ENCODE peak calls at places on chromosome 19, in nine cellular contexts. M is fibroblast of the conjunctiva; G is lower leg skin; Y is activated effector memory CD4-positive, alpha-beta T cell treated with Interleukin-2 at 50 U/mL for 16 hours; K is stimulated activated CD8-positive, alpha-beta memory T cell treated with anti-CD3 and anti-CD28 coated beads, Interleukin-7, amount 100 ng/mL, for 4 hours; F is DMS53; S is cardiac muscle cell; C is H9; V is stromal cell of bone marrow. T is an unnamed sample.

GRCh38 chr19:3575260-3575741 is 2.6 kb downstream of the HMG20B start:
- DNase-seq in M (no peak), G (no peak), Y (no peak), K (no peak), F (peak), S (no peak), C (peak), V (no peak), T (peak)

GRCh38 chr19:31317098-31317497 is 32.1 kb downstream of the TSHZ3 start:
- DNase-seq in M (no peak), G (no peak), Y (no peak), K (no peak), F (no peak), S (no peak), C (no peak), V (no peak), T (no peak)

GRCh38 chr19:28065026-28065425 is 1147.9 kb downstream of the UQCRFS1 start:
- DNase-seq in M (no peak), G (no peak), Y (no peak), K (no peak), F (no peak), S (no peak), C (no peak), V (no peak), T (no peak)

GRCh38 chr19:56692496-56692895 is 20.9 kb upstream of the ZNF835 start:
- DNase-seq in M (no peak), G (no peak), Y (no peak), K (no peak), F (peak), S (no peak), C (no peak), V (no peak), T (no peak)

GRCh38 chr19:55251296-55252081 is 7.3 kb downstream of the PPP6R1 start:
- DNase-seq in M (no peak), G (no peak), Y (peak), K (peak), F (peak), S (peak), C (no peak), V (no peak), T (peak)

GRCh38 chr19:8505680-8506401 is 3.4 kb upstream of the PRAM1 start:
- DNase-seq in M (peak), G (peak), Y (peak), K (peak), F (peak), S (peak), C (peak), V (peak), T (peak)

GRCh38 chr19:56423985-56424353 is 19.8 kb downstream of the ZNF583 start:
- DNase-seq in M (no peak), G (no peak), Y (no peak), K (no peak), F (peak), S (no peak), C (no peak), V (no peak), T (peak)

GRCh38 chr19:52102163-52102562 is 6.6 kb upstream of the ZNF841 start:
- DNase-seq in M (no peak), G (no peak), Y (no peak), K (no peak), F (no peak), S (no peak), C (no peak), V (no peak), T (no peak)

GRCh38 chr19:35107541-35107939 is 8.1 kb upstream of the FXYD3 start:
- DNase-seq in M (no peak), G (peak), Y (no peak), K (no peak), F (peak), S (peak), C (no peak), V (peak), T (peak)

GRCh38 chr19:13060233-13060963 is 42.3 kb downstream of the LYL1 start:
- DNase-seq in M (no peak), G (no peak), Y (no peak), K (no peak), F (no peak), S (peak), C (no peak), V (no peak), T (peak)

GRCh38 chr19:39828015-39828633 is 5.8 kb downstream of the DYRK1B start:
- DNase-seq in M (no peak), G (no peak), Y (no peak), K (no peak), F (peak), S (no peak), C (no peak), V (no peak), T (no peak)

GRCh38 chr19:52188822-52189744 is 769 bp upstream of the PPP2R1A start:
- DNase-seq in M (no peak), G (peak), Y (no peak), K (no peak), F (peak), S (no peak), C (no peak), V (no peak), T (no peak)

GRCh38 chr19:14473073-14473790 is 1.9 kb downstream of the PTGER1 start:
- DNase-seq in M (no peak), G (no peak), Y (no peak), K (no peak), F (peak), S (peak), C (peak), V (no peak), T (no peak)

GRCh38 chr19:19137556-19138109 is 645 bp downstream of the TMEM161A start:
- DNase-seq in M (no peak), G (no peak), Y (no peak), K (no peak), F (no peak), S (peak), C (peak), V (no peak), T (no peak)

GRCh38 chr19:48551437-48552302 is at the start of gene SULT2B1:
- DNase-seq in M (no peak), G (no peak), Y (no peak), K (no peak), F (peak), S (no peak), C (no peak), V (no peak), T (peak)

T was measured in HT-29.